ENCODE peak calls at places on chromosomes 5 and 9, in four cellular contexts. I, J, Y and K are unnamed samples.

GRCh38 chr5:143124593-143124992 is 278.9 kb downstream of the NR3C1 start:
- DNase-seq in I (no peak), J (no peak), Y (no peak), K (no peak)

GRCh38 chr5:59793000-59793399 is 100.5 kb downstream of the PDE4D start:
- DNase-seq in I (peak), J (no peak), Y (no peak), K (no peak)

GRCh38 chr9:92325991-92326500 is 293 bp downstream of the CENPP start:
- DNase-seq in I (no peak), J (no peak), Y (no peak), K (no peak)

GRCh38 chr9:133134419-133135190 is 13.6 kb upstream of the RALGDS start:
- DNase-seq in I (no peak), J (no peak), Y (no peak), K (no peak)

GRCh38 chr5:157859227-157859575 is 256 bp upstream of the CLINT1 start:
- DNase-seq in I (no peak), J (no peak), Y (no peak), K (no peak)

GRCh38 chr5:40945111-40945510 is 35.8 kb downstream of the C7 start:
- DNase-seq in I (no peak), J (no peak), Y (no peak), K (no peak)

GRCh38 chr9:12604154-12604825 is 88.9 kb upstream of the TYRP1 start:
- DNase-seq in I (peak), J (no peak), Y (no peak), K (no peak)

GRCh38 chr9:2725929-2726328 is 8.6 kb downstream of the KCNV2 start:
- DNase-seq in I (peak), J (no peak), Y (no peak), K (no peak)

GRCh38 chr9:93185261-93186150 is 1.6 kb downstream of the WNK2 start:
- DNase-seq in I (no peak), J (no peak), Y (no peak), K (no peak)